ENCODE peak calls at places on chromosomes 5 and 9, in six cellular contexts. W, B, T, X, Y and F are unnamed samples.
A peak's percentile ranks its signal among the peaks of the same experiment; 100 is the strongest.

GRCh38 chr9:20024159-20024571 is 235.3 kb upstream of the SLC24A2 start:
- DNase-seq in W (no peak), B (no peak), T (no peak), X (no peak), Y (no peak), F (no peak)

GRCh38 chr9:12539602-12540001 is 153.6 kb upstream of the TYRP1 start:
- DNase-seq in W (no peak), B (no peak), T (no peak), X (no peak), Y (no peak), F (no peak)

GRCh38 chr9:77710965-77711657 is 63.0 kb upstream of the GNA14 start:
- DNase-seq in W (no peak), B (no peak), T (no peak), X (no peak), Y (no peak), F (no peak)

GRCh38 chr5:105639511-105639910 is 2031.2 kb downstream of the EFNA5 start:
- DNase-seq in W (no peak), B (no peak), T (no peak), X (no peak), Y (no peak), F (no peak)

GRCh38 chr5:26388946-26389345 is 649.4 kb downstream of the CDH9 start:
- DNase-seq in W (no peak), B (no peak), T (no peak), X (no peak), Y (no peak), F (no peak)

GRCh38 chr9:21995652-21996275 is 1.2 kb downstream of the CDKN2B-AS1 start:
- DNase-seq in W (no peak), B (no peak), T (peak; percentile 43), X (peak; percentile 72), Y (peak; percentile 33), F (no peak)

GRCh38 chr5:43367909-43368648 is 44.1 kb downstream of the CCL28 start:
- DNase-seq in W (no peak), B (no peak), T (no peak), X (no peak), Y (no peak), F (no peak)

GRCh38 chr5:150469718-150470470 is 20.4 kb upstream of the RPS14 start:
- DNase-seq in W (peak; percentile 93), B (no peak), T (no peak), X (no peak), Y (no peak), F (no peak)

GRCh38 chr5:8864053-8864452 is 681.8 kb downstream of the SEMA5A start:
- DNase-seq in W (no peak), B (no peak), T (peak; percentile 5), X (no peak), Y (no peak), F (no peak)
- TF ChIP-seq CTCF in W (peak; percentile 71), B (peak; percentile 57), T (peak; percentile 43), X (peak; percentile 18), Y (peak; percentile 56), F (no peak)

GRCh38 chr5:54522080-54522479 is 4.5 kb downstream of the SNX18 start:
- DNase-seq in W (no peak), B (no peak), T (no peak), X (no peak), Y (no peak), F (no peak)

GRCh38 chr5:54518146-54519082 is 855 bp downstream of the SNX18 start:
- DNase-seq in W (no peak), B (peak; percentile 31), T (peak; percentile 79), X (peak; percentile 86), Y (peak; percentile 41), F (no peak)

GRCh38 chr5:54520438-54520846 is 2.9 kb downstream of the SNX18 start:
- DNase-seq in W (no peak), B (no peak), T (peak; percentile 44), X (no peak), Y (no peak), F (no peak)

GRCh38 chr5:54519083-54519541 is 1.6 kb downstream of the SNX18 start:
- DNase-seq in W (no peak), B (no peak), T (no peak), X (peak; percentile 45), Y (no peak), F (no peak)

GRCh38 chr5:54520940-54521339 is 3.4 kb downstream of the SNX18 start:
- DNase-seq in W (no peak), B (no peak), T (no peak), X (no peak), Y (no peak), F (no peak)
- TF ChIP-seq CTCF in W (no peak), B (no peak), T (no peak), X (no peak), Y (no peak), F (no peak)

DNA sequence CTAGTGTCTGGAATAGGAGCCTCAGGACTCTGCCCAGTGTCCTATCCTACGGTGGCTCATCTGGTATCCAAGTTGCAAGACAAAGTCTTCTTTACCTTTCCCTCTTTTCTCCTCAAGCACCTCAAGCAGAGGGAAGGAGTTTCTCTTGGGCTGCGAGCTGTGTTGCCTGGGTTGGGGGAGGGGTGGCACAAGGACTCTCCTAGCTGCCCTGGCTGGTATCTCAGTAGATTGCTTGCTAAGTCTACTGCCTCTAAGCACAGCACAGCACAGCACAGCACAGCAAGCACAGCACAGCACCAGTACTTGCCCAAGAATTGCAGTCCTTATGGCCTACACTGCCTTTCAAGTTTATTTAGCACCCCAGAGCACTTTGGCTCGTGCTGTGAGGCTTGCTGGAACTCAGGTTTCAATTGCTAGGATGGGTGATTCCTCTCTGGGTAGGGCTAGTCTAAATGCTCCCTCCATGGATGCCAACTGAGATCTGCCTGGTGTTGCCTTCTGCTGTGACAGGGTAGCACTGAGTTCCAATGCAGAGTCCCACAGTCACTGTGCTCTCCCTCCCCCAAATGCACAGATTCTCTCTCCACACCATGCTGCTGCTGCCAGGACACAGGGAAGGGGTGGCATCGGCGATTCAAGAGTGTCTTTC is 213.1 kb upstream of the POU5F2 start:
- DNase-seq in W (no peak), B (no peak), T (no peak), X (no peak), Y (no peak), F (no peak)
- TF ChIP-seq CTCF in W (no peak), B (no peak), T (no peak), X (no peak), Y (no peak), F (no peak)

GRCh38 chr9:4073371-4073770 is 226.5 kb downstream of the GLIS3 start:
- DNase-seq in W (no peak), B (no peak), T (no peak), X (no peak), Y (no peak), F (no peak)
- TF ChIP-seq CTCF in W (peak; percentile 45), B (peak; percentile 53), T (peak; percentile 31), X (no peak), Y (peak; percentile 48), F (no peak)

GRCh38 chr9:137574192-137574591 is 4.5 kb downstream of the DPH7 start:
- DNase-seq in W (no peak), B (no peak), T (no peak), X (no peak), Y (no peak), F (no peak)

GRCh38 chr9:137579259-137579604 is 507 bp upstream of the DPH7 start:
- DNase-seq in W (no peak), B (no peak), T (no peak), X (no peak), Y (no peak), F (no peak)

GRCh38 chr9:137578518-137579258 is at the start of gene DPH7:
- DNase-seq in W (peak; percentile 57), B (peak; percentile 98), T (peak; percentile 97), X (peak; percentile 98), Y (peak; percentile 97), F (peak; percentile 98)

GRCh38 chr9:137575382-137575724 is 3.4 kb downstream of the DPH7 start:
- DNase-seq in W (no peak), B (no peak), T (no peak), X (no peak), Y (no peak), F (no peak)

GRCh38 chr9:137575725-137576411 is 2.9 kb downstream of the DPH7 start:
- DNase-seq in W (no peak), B (no peak), T (peak; percentile 46), X (no peak), Y (no peak), F (no peak)
- TF ChIP-seq CTCF in W (no peak), B (no peak), T (no peak), X (no peak), Y (no peak), F (no peak)

DNA sequence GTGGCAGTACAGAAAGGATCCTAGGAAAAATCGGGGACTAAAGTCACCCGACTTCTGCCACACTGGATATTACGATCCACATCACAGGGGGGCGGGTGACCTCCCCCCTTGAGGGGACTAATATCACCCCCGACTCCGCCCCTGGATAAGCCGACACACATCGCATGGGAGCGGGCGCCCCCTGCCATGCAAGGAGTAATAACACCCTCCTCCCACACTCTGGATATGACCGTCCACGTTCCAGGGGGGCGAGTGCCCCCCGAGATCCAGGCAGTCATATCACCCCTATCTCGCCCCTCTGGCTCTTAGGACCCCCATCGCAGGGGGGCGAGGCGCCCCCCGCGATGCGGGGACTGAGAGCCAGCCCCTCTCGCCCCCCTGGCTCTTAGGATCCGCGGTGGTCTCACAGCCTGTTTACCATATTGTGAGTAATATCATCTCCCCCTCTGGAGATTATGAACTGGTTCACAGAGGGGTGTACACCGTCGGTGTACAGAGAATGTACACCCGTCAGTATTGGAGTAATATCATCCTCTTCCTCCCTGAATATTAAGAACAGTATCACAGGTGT is 423.0 kb downstream of the DIRAS2 start:
- DNase-seq in W (no peak), B (no peak), T (peak; percentile 55), X (peak; percentile 56), Y (no peak), F (no peak)
- TF ChIP-seq CTCF in W (peak; percentile 22), B (peak; percentile 58), T (no peak), X (peak; percentile 48), Y (peak; percentile 49), F (no peak)

GRCh38 chr5:9799601-9800000 is 169.4 kb upstream of the TAS2R1 start:
- DNase-seq in W (no peak), B (no peak), T (no peak), X (no peak), Y (no peak), F (no peak)

GRCh38 chr5:9801908-9802307 is 171.8 kb upstream of the TAS2R1 start:
- DNase-seq in W (no peak), B (no peak), T (no peak), X (no peak), Y (no peak), F (no peak)
- TF ChIP-seq CTCF in W (no peak), B (no peak), T (no peak), X (no peak), Y (no peak), F (no peak)

DNA sequence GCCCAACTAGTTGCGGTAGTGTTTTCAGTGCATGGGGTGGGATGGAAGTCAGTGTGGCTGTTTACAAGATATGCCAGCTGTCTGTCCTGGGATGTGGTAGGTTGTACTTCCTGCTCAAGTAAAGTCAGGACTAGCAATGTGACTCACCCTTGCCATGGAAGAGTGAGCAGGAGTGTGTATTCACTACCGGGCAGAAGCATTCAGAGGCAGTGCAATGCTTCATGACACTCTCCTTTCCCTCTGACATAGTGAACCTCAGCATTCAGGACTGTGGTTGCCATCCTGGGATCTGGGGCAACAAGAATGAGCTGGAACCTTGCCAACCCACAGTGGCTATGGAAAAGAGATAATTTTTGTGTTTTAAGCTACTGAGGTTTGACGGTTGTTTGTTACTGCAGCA is 68.9 kb downstream of the BOD1 start:
- DNase-seq in W (peak; percentile 35), B (no peak), T (no peak), X (no peak), Y (no peak), F (no peak)
- TF ChIP-seq CTCF in W (no peak), B (no peak), T (no peak), X (no peak), Y (no peak), F (no peak)